ENCODE peak calls at places on chromosome X, in four cellular contexts. F is WERI-Rb-1, W is endodermal cell, V is heart left ventricle. Y is an unnamed sample.
A peak's percentile ranks its signal among the peaks of the same experiment; 100 is the strongest.

GRCh38 chrX:74452199-74452481 is 30.8 kb downstream of the SLC16A2 start:
- DNase-seq in V (no peak), F (no peak), W (no peak), Y (peak; percentile 12)

GRCh38 chrX:49185062-49185394 is 1.1 kb downstream of the PRICKLE3 start:
- DNase-seq in F (no peak), W (no peak), V (no peak), Y (no peak)

GRCh38 chrX:77426811-77427210 is 20.4 kb upstream of the FGF16 start:
- DNase-seq in F (no peak), V (no peak), W (no peak), Y (no peak)

GRCh38 chrX:39418936-39419659 is 617.8 kb downstream of the MID1IP1 start:
- DNase-seq in V (peak; percentile 37), W (no peak), F (peak; percentile 36), Y (no peak)

GRCh38 chrX:75228854-75229253 is 45.0 kb upstream of the UPRT start:
- DNase-seq in V (no peak), W (no peak), F (no peak), Y (no peak)

GRCh38 chrX:6708676-6709075 is 173.8 kb upstream of the VCX3A start:
- DNase-seq in W (no peak), V (no peak), F (no peak), Y (no peak)

GRCh38 chrX:123339201-123339905 is 155.3 kb downstream of the GRIA3 start:
- DNase-seq in W (no peak), V (no peak), F (no peak), Y (no peak)

GRCh38 chrX:2635366-2635765 is 55.7 kb upstream of the CD99 start:
- DNase-seq in V (no peak), F (no peak), W (no peak), Y (no peak)

GRCh38 chrX:10781847-10782530 is 161.6 kb upstream of the MID1 start:
- DNase-seq in F (no peak), V (no peak), W (no peak), Y (no peak)

GRCh38 chrX:37320541-37321203 is 28.5 kb upstream of the PRRG1 start:
- DNase-seq in W (no peak), F (no peak), V (no peak), Y (no peak)

GRCh38 chrX:68938244-68939004 is 109.6 kb downstream of the EFNB1 start:
- DNase-seq in W (peak; percentile 48), V (peak; percentile 40), F (no peak), Y (peak; percentile 63)

GRCh38 chrX:49844622-49845021 is 15.5 kb downstream of the PAGE4 start:
- DNase-seq in W (no peak), F (no peak), V (no peak), Y (no peak)

GRCh38 chrX:153669174-153669890 is 4.3 kb downstream of the PNCK start:
- DNase-seq in V (no peak), F (peak; percentile 66), W (peak; percentile 77), Y (peak; percentile 69)

GRCh38 chrX:74085642-74086236 is 218.2 kb upstream of the ZCCHC13 start:
- DNase-seq in V (no peak), F (no peak), W (no peak), Y (no peak)

GRCh38 chrX:12814434-12814833 is 23.2 kb downstream of the PRPS2 start:
- DNase-seq in F (peak; percentile 29), V (peak; percentile 8), W (peak; percentile 80), Y (no peak)

GRCh38 chrX:9110808-9111207 is 76.9 kb upstream of the FAM9B start:
- DNase-seq in V (no peak), F (no peak), W (no peak), Y (no peak)

GRCh38 chrX:16185725-16186136 is 18.4 kb downstream of the MAGEB17 start:
- DNase-seq in W (peak; percentile 65), V (no peak), F (no peak), Y (no peak)

GRCh38 chrX:85994228-85994627 is 53.1 kb downstream of the CHM start:
- DNase-seq in F (no peak), W (no peak), V (no peak), Y (no peak)

GRCh38 chrX:53440631-53441517 is 6.7 kb upstream of the HSD17B10 start:
- DNase-seq in W (peak; percentile 64), F (no peak), V (peak; percentile 17), Y (peak; percentile 83)

GRCh38 chrX:41827886-41828285 is 95.5 kb downstream of the CASK start:
- DNase-seq in V (no peak), W (no peak), F (peak; percentile 9), Y (no peak)

GRCh38 chrX:66009231-66009845 is 30.5 kb downstream of the VSIG4 start:
- DNase-seq in W (no peak), V (no peak), F (no peak), Y (no peak)
- TF ChIP-seq CTCF in W (no peak), V (no peak), F (no peak), Y (no peak)

GRCh38 chrX:71118985-71119535 is 664 bp downstream of the MED12 start:
- DNase-seq in V (no peak), F (no peak), W (no peak), Y (no peak)
- H3K27ac ChIP-seq in V (peak overlapping the region; percentile 61), F (no peak overlapping the region), W (no peak overlapping the region), Y (peak overlapping the region; percentile 80)

GRCh38 chrX:129980540-129981206 is 1.8 kb upstream of the BCORL1 start:
- DNase-seq in W (peak; percentile 81), F (peak; percentile 42), V (peak; percentile 54), Y (no peak)
- H3K4me3 ChIP-seq in W (peak overlapping the region; percentile 75), F (peak overlapping the region; percentile 56), V (no peak overlapping the region), Y (no peak overlapping the region)

GRCh38 chrX:72299891-72300630 is 5.7 kb downstream of the CITED1 start:
- DNase-seq in F (no peak), W (no peak), V (no peak), Y (no peak)

GRCh38 chrX:72295745-72296144 is 10.0 kb downstream of the CITED1 start:
- DNase-seq in W (no peak), V (no peak), F (no peak), Y (no peak)

GRCh38 chrX:72297953-72298730 is 7.6 kb downstream of the CITED1 start:
- DNase-seq in F (peak; percentile 42), W (peak; percentile 66), V (no peak), Y (no peak)

GRCh38 chrX:72296991-72297390 is 8.7 kb downstream of the CITED1 start:
- DNase-seq in F (no peak), W (no peak), V (no peak), Y (no peak)

GRCh38 chrX:72294497-72294896 is 11.2 kb downstream of the CITED1 start:
- DNase-seq in V (no peak), F (no peak), W (no peak), Y (no peak)
- TF ChIP-seq CTCF in V (peak; percentile 52), F (no peak), W (peak; percentile 56), Y (no peak)

GRCh38 chrX:19343085-19343461 is 654 bp upstream of the PDHA1 start:
- DNase-seq in W (no peak), V (no peak), F (no peak), Y (no peak)
- H3K27ac ChIP-seq in W (peak overlapping the region; percentile 66), V (no peak overlapping the region), F (peak overlapping the region; percentile 72), Y (peak overlapping the region; percentile 83)

Y was measured in coronary artery.